ENCODE peak calls at places on chromosome 3, in seven cellular contexts. A, P, M, X, F, B and E are unnamed samples.

GRCh38 chr3:177335728-177336127 is 138.4 kb upstream of the TBL1XR1 start:
- DNase-seq in A (no peak), P (peak; percentile 82), M (no peak), X (no peak), F (no peak), B (no peak), E (no peak)

GRCh38 chr3:63863150-63864007 is at the start of the genes ATXN7 and THOC7:
- DNase-seq in A (no peak), P (no peak), M (peak; percentile 25), X (peak; percentile 69), F (peak; percentile 69), B (peak; percentile 58), E (peak; percentile 86)

GRCh38 chr3:133408961-133409360 is 9.1 kb downstream of the BFSP2 start:
- DNase-seq in A (peak; percentile 39), P (peak; percentile 55), M (no peak), X (no peak), F (no peak), B (peak; percentile 67), E (no peak)

GRCh38 chr3:184981071-184981470 is 169.1 kb downstream of the VPS8 start:
- DNase-seq in A (no peak), P (peak; percentile 4), M (no peak), X (no peak), F (no peak), B (no peak), E (no peak)

GRCh38 chr3:116020495-116020894 is 397.2 kb downstream of the GAP43 start:
- DNase-seq in A (no peak), P (peak; percentile 76), M (no peak), X (no peak), F (no peak), B (no peak), E (peak; percentile 15)

GRCh38 chr3:172288625-172289024 is 159.6 kb downstream of the GHSR start:
- DNase-seq in A (no peak), P (no peak), M (no peak), X (no peak), F (no peak), B (no peak), E (no peak)

GRCh38 chr3:134136604-134137003 is 106.9 kb upstream of the SLCO2A1 start:
- DNase-seq in A (no peak), P (no peak), M (no peak), X (no peak), F (no peak), B (no peak), E (no peak)

GRCh38 chr3:52532517-52532837 is 1.2 kb downstream of the NT5DC2 start:
- DNase-seq in A (peak; percentile 60), P (no peak), M (no peak), X (no peak), F (no peak), B (no peak), E (peak; percentile 59)

GRCh38 chr3:25587094-25587493 is 77.6 kb downstream of the TOP2B start:
- DNase-seq in A (no peak), P (peak; percentile 36), M (no peak), X (no peak), F (no peak), B (no peak), E (no peak)

GRCh38 chr3:177211503-177212277 is 14.4 kb upstream of the TBL1XR1 start:
- DNase-seq in A (no peak), P (peak; percentile 87), M (no peak), X (no peak), F (no peak), B (no peak), E (no peak)

GRCh38 chr3:171092467-171092911 is 66.0 kb upstream of the SLC2A2 start:
- DNase-seq in A (no peak), P (peak; percentile 29), M (no peak), X (no peak), F (no peak), B (no peak), E (no peak)

GRCh38 chr3:67875338-67875737 is 220.9 kb upstream of the SUCLG2 start:
- DNase-seq in A (peak; percentile 10), P (peak; percentile 8), M (peak; percentile 7), X (no peak), F (no peak), B (no peak), E (no peak)